ENCODE peak calls at places on chromosomes 2 and 18, in five cellular contexts. A, Z, Q, P and B are unnamed samples.

GRCh38 chr18:26656944-26657536 is 108.7 kb upstream of the KCTD1 start:
- DNase-seq in Q (no peak), Z (peak; percentile 85), P (peak; percentile 75), A (no peak), B (peak; percentile 80)

GRCh38 chr18:33603434-33603833 is 25.4 kb downstream of the ASXL3 start:
- DNase-seq in Q (no peak), P (no peak), Z (no peak), A (no peak), B (no peak)

GRCh38 chr2:177727577-177728351 is 335.2 kb downstream of the AGPS start:
- DNase-seq in A (no peak), Q (no peak), Z (no peak), P (no peak), B (no peak)

GRCh38 chr2:38184964-38185603 is 109.1 kb upstream of the CYP1B1 start:
- DNase-seq in Q (no peak), P (no peak), Z (no peak), A (no peak), B (no peak)

GRCh38 chr2:224849264-224849663 is 133.1 kb upstream of the CCDC195 start:
- DNase-seq in Z (no peak), Q (no peak), P (no peak), A (no peak), B (no peak)

GRCh38 chr18:47949197-47949596 is 18.7 kb upstream of the SMAD2 start:
- DNase-seq in Z (no peak), A (no peak), Q (no peak), P (no peak), B (no peak)

GRCh38 chr2:121562269-121563176 is 31.8 kb downstream of the RNU4ATAC start:
- DNase-seq in Q (no peak), A (no peak), Z (no peak), P (no peak), B (no peak)

GRCh38 chr2:69175795-69176715 is 163.1 kb downstream of the ANTXR1 start:
- DNase-seq in A (no peak), Z (no peak), P (no peak), Q (no peak), B (no peak)

GRCh38 chr18:5282770-5283169 is 12.8 kb downstream of the ZBTB14 start:
- DNase-seq in Z (no peak), A (no peak), Q (no peak), P (no peak), B (no peak)

GRCh38 chr2:190180313-190181065 is 118.0 kb upstream of the MSTN start:
- DNase-seq in A (peak; percentile 44), Q (no peak), P (peak; percentile 35), Z (peak; percentile 57), B (peak; percentile 79)

GRCh38 chr2:37274354-37274965 is 43.0 kb downstream of the NDUFAF7 start:
- DNase-seq in P (no peak), Z (no peak), Q (no peak), A (no peak), B (no peak)

GRCh38 chr2:71530246-71530986 is 77.1 kb downstream of the DYSF start:
- DNase-seq in P (no peak), A (peak; percentile 31), Q (no peak), Z (no peak), B (no peak)

GRCh38 chr2:154447727-154448418 is 250.6 kb upstream of the KCNJ3 start:
- DNase-seq in Q (no peak), Z (no peak), A (no peak), P (no peak), B (no peak)

GRCh38 chr18:46917808-46918600 is 602 bp downstream of the KATNAL2 start:
- DNase-seq in A (no peak), P (peak; percentile 12), Q (no peak), Z (no peak), B (no peak)

GRCh38 chr2:1784087-1784486 is 39.8 kb upstream of the PXDN start:
- DNase-seq in P (no peak), Q (no peak), Z (peak; percentile 23), A (no peak), B (peak; percentile 57)

GRCh38 chr2:241200822-241201395 is 12.4 kb downstream of the ANO7 start:
- DNase-seq in Z (no peak), A (no peak), Q (peak; percentile 83), P (no peak), B (no peak)

GRCh38 chr2:183416741-183417140 is 292.5 kb downstream of the NUP35 start:
- DNase-seq in A (no peak), P (no peak), Z (no peak), Q (no peak), B (no peak)

GRCh38 chr2:241372376-241372992 is 16.4 kb downstream of the FARP2 start:
- DNase-seq in Q (no peak), Z (no peak), A (no peak), P (no peak), B (no peak)

GRCh38 chr2:221429741-221430491 is 142.2 kb downstream of the EPHA4 start:
- DNase-seq in A (no peak), Q (no peak), Z (peak; percentile 43), P (peak; percentile 79), B (no peak)

GRCh38 chr2:219002395-219003266 is 9.4 kb upstream of the CRYBA2 start:
- DNase-seq in Z (peak; percentile 88), Q (no peak), P (peak; percentile 76), A (peak; percentile 60), B (no peak)

GRCh38 chr2:165120740-165121467 is 82.9 kb downstream of the SCN3A start:
- DNase-seq in P (no peak), Q (no peak), Z (no peak), A (no peak), B (no peak)

GRCh38 chr2:219968685-219969345 is 341.4 kb downstream of the SLC4A3 start:
- DNase-seq in Z (no peak), Q (no peak), A (peak; percentile 22), P (no peak), B (no peak)

GRCh38 chr2:197312186-197312585 is 1.6 kb upstream of the ANKRD44 start:
- DNase-seq in Z (no peak), Q (no peak), P (no peak), A (no peak), B (no peak)

GRCh38 chr2:74896232-74896631 is 62.2 kb upstream of the POLE4 start:
- DNase-seq in P (no peak), Q (no peak), A (no peak), Z (no peak), B (no peak)

GRCh38 chr2:172427990-172428840 is 829 bp downstream of the ITGA6 start:
- DNase-seq in Q (no peak), Z (peak; percentile 73), P (peak; percentile 56), A (no peak), B (peak; percentile 78)

GRCh38 chr2:216572582-216573578 is 60.3 kb upstream of the IGFBP2 start:
- DNase-seq in Q (no peak), P (no peak), A (peak; percentile 12), Z (peak; percentile 91), B (peak; percentile 79)
- TF ChIP-seq POLR2AphosphoS5 in Q (no peak), P (peak; percentile 66), A (no peak), Z (peak; percentile 75), B (no peak)

GRCh38 chr2:201273330-201273983 is 13.1 kb downstream of the CASP8 start:
- DNase-seq in Z (no peak), P (no peak), A (no peak), Q (no peak), B (no peak)

GRCh38 chr2:201269764-201270163 is 9.4 kb downstream of the CASP8 start:
- DNase-seq in A (no peak), Z (no peak), Q (no peak), P (no peak), B (no peak)

GRCh38 chr2:201267278-201268030 is 7.1 kb downstream of the CASP8 start:
- DNase-seq in Q (no peak), Z (no peak), A (no peak), P (no peak), B (no peak)

GRCh38 chr2:201271917-201272316 is 11.6 kb downstream of the CASP8 start:
- DNase-seq in P (no peak), Z (no peak), Q (no peak), A (no peak), B (no peak)

GRCh38 chr2:201270293-201271001 is 10.1 kb downstream of the CASP8 start:
- DNase-seq in Q (no peak), P (no peak), A (no peak), Z (no peak), B (no peak)
- H3K27ac ChIP-seq in Q (no peak overlapping the region), P (no peak overlapping the region), A (no peak overlapping the region), Z (no peak overlapping the region), B (no peak overlapping the region)

DNA sequence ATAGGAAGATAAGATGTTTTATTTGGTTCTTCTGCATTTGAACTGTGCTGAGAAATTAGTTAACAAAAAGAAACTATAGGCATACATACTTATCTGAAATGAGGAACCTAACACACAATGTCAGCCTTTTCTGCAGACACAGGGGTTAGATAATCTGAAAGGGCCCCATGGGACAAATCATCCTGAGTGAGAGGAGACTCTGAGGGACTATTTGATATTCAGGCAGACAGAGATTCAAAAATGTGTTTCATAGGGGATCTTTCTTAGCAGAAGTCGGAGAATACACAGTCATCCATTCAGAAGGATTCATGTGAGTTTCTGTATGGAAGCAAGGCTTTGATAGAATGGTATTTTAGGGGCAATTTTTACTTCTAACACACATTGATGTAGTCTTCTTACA is 79.1 kb downstream of the NCKAP5 start:
- DNase-seq in Q (no peak), P (no peak), Z (no peak), A (no peak), B (no peak)
- TF ChIP-seq POLR2AphosphoS5 in Q (no peak), P (no peak), Z (no peak), A (no peak), B (no peak)

GRCh38 chr2:237722616-237723015 is 76.0 kb upstream of the RBM44 start:
- DNase-seq in P (no peak), Z (no peak), A (no peak), Q (no peak), B (no peak)
- H3K27ac ChIP-seq in P (no peak overlapping the region), Z (no peak overlapping the region), A (no peak overlapping the region), Q (no peak overlapping the region), B (no peak overlapping the region)

GRCh38 chr2:222709191-222709891 is 37.9 kb downstream of the MOGAT1 start:
- DNase-seq in P (no peak), Q (peak; percentile 35), Z (peak; percentile 45), A (peak; percentile 83), B (peak; percentile 78)
- TF ChIP-seq POLR2AphosphoS5 in P (no peak), Q (no peak), Z (no peak), A (peak; percentile 42), B (no peak)